ENCODE peak calls at places on chromosomes 4 and X, in nine cellular contexts. One of them, this sample, is unnamed.
A peak's percentile ranks its signal among the peaks of the same experiment; 100 is the strongest.

GRCh38 chrX:152897216-152898144 is at the start of gene ZNF185:
- DNase-seq in A549: peak; percentile 50
- DNase-seq in sigmoid colon: no peak
- DNase-seq in naive thymus-derived CD4-positive, alpha-beta T cell: no peak
- DNase-seq in WERI-Rb-1: no peak
- DNase-seq in mesendoderm: peak; percentile 92
- DNase-seq in H7: peak; percentile 94
- DNase-seq in skeletal muscle cell: no peak
- DNase-seq in mucosa of descending colon: peak; percentile 67
- DNase-seq in this sample: no peak

GRCh38 chr4:129246850-129247542 is 151.0 kb downstream of the C4orf33 start:
- DNase-seq in skeletal muscle cell: no peak
- DNase-seq in naive thymus-derived CD4-positive, alpha-beta T cell: no peak
- DNase-seq in A549: no peak
- DNase-seq in mucosa of descending colon: no peak
- DNase-seq in WERI-Rb-1: no peak
- DNase-seq in mesendoderm: no peak
- DNase-seq in sigmoid colon: no peak
- DNase-seq in H7: no peak
- DNase-seq in this sample: no peak

GRCh38 chr4:143986173-143986572 is 33.0 kb downstream of the GYPB start:
- DNase-seq in sigmoid colon: no peak
- DNase-seq in A549: no peak
- DNase-seq in WERI-Rb-1: no peak
- DNase-seq in naive thymus-derived CD4-positive, alpha-beta T cell: no peak
- DNase-seq in H7: no peak
- DNase-seq in mesendoderm: peak; percentile 18
- DNase-seq in skeletal muscle cell: no peak
- DNase-seq in mucosa of descending colon: no peak
- DNase-seq in this sample: no peak

GRCh38 chrX:130086414-130087207 is 23.7 kb downstream of the ELF4 start:
- DNase-seq in H7: peak; percentile 61
- DNase-seq in skeletal muscle cell: no peak
- DNase-seq in mesendoderm: no peak
- DNase-seq in A549: no peak
- DNase-seq in WERI-Rb-1: peak; percentile 55
- DNase-seq in sigmoid colon: no peak
- DNase-seq in naive thymus-derived CD4-positive, alpha-beta T cell: no peak
- DNase-seq in mucosa of descending colon: peak; percentile 80
- DNase-seq in this sample: peak; percentile 94

GRCh38 chrX:7088968-7089615 is 58.4 kb upstream of the STS start:
- DNase-seq in H7: peak; percentile 64
- DNase-seq in A549: no peak
- DNase-seq in skeletal muscle cell: no peak
- DNase-seq in sigmoid colon: no peak
- DNase-seq in naive thymus-derived CD4-positive, alpha-beta T cell: no peak
- DNase-seq in mucosa of descending colon: no peak
- DNase-seq in mesendoderm: peak; percentile 79
- DNase-seq in WERI-Rb-1: peak; percentile 69
- DNase-seq in this sample: peak; percentile 73

GRCh38 chr4:123821861-123822260 is 425.3 kb downstream of the SPRY1 start:
- DNase-seq in WERI-Rb-1: no peak
- DNase-seq in A549: peak; percentile 5
- DNase-seq in H7: no peak
- DNase-seq in mucosa of descending colon: no peak
- DNase-seq in skeletal muscle cell: peak; percentile 37
- DNase-seq in naive thymus-derived CD4-positive, alpha-beta T cell: no peak
- DNase-seq in sigmoid colon: no peak
- DNase-seq in mesendoderm: peak; percentile 83
- DNase-seq in this sample: no peak

GRCh38 chr4:88333741-88334405 is 44.8 kb upstream of the HERC6 start:
- DNase-seq in WERI-Rb-1: no peak
- DNase-seq in sigmoid colon: no peak
- DNase-seq in A549: no peak
- DNase-seq in skeletal muscle cell: peak; percentile 78
- DNase-seq in naive thymus-derived CD4-positive, alpha-beta T cell: no peak
- DNase-seq in mucosa of descending colon: no peak
- DNase-seq in H7: no peak
- DNase-seq in mesendoderm: no peak
- DNase-seq in this sample: no peak

GRCh38 chrX:143095841-143096240 is 70.1 kb downstream of the SPANXN4 start:
- DNase-seq in naive thymus-derived CD4-positive, alpha-beta T cell: no peak
- DNase-seq in mesendoderm: no peak
- DNase-seq in mucosa of descending colon: no peak
- DNase-seq in skeletal muscle cell: no peak
- DNase-seq in A549: no peak
- DNase-seq in sigmoid colon: no peak
- DNase-seq in WERI-Rb-1: no peak
- DNase-seq in H7: no peak
- DNase-seq in this sample: no peak

GRCh38 chrX:39814391-39814790 is 283.4 kb downstream of the BCOR start:
- DNase-seq in mucosa of descending colon: no peak
- DNase-seq in sigmoid colon: no peak
- DNase-seq in H7: peak; percentile 62
- DNase-seq in naive thymus-derived CD4-positive, alpha-beta T cell: no peak
- DNase-seq in WERI-Rb-1: peak; percentile 52
- DNase-seq in mesendoderm: no peak
- DNase-seq in A549: peak; percentile 38
- DNase-seq in skeletal muscle cell: no peak
- DNase-seq in this sample: peak; percentile 54

GRCh38 chr4:185384061-185384460 is 11.7 kb downstream of the LRP2BP start:
- DNase-seq in WERI-Rb-1: no peak
- DNase-seq in mucosa of descending colon: no peak
- DNase-seq in sigmoid colon: no peak
- DNase-seq in mesendoderm: no peak
- DNase-seq in A549: no peak
- DNase-seq in H7: no peak
- DNase-seq in naive thymus-derived CD4-positive, alpha-beta T cell: no peak
- DNase-seq in skeletal muscle cell: no peak
- DNase-seq in this sample: no peak

GRCh38 chr4:185382754-185383153 is 13.0 kb downstream of the LRP2BP start:
- DNase-seq in WERI-Rb-1: no peak
- DNase-seq in sigmoid colon: no peak
- DNase-seq in skeletal muscle cell: no peak
- DNase-seq in mucosa of descending colon: no peak
- DNase-seq in naive thymus-derived CD4-positive, alpha-beta T cell: no peak
- DNase-seq in A549: no peak
- DNase-seq in H7: no peak
- DNase-seq in mesendoderm: no peak
- DNase-seq in this sample: no peak

GRCh38 chr4:185387957-185388356 is 7.8 kb downstream of the LRP2BP start:
- DNase-seq in mucosa of descending colon: no peak
- DNase-seq in WERI-Rb-1: no peak
- DNase-seq in skeletal muscle cell: no peak
- DNase-seq in naive thymus-derived CD4-positive, alpha-beta T cell: no peak
- DNase-seq in sigmoid colon: no peak
- DNase-seq in A549: no peak
- DNase-seq in H7: no peak
- DNase-seq in mesendoderm: no peak
- DNase-seq in this sample: no peak

GRCh38 chr4:185383451-185383850 is 12.3 kb downstream of the LRP2BP start:
- DNase-seq in A549: no peak
- DNase-seq in H7: no peak
- DNase-seq in naive thymus-derived CD4-positive, alpha-beta T cell: no peak
- DNase-seq in mesendoderm: no peak
- DNase-seq in mucosa of descending colon: no peak
- DNase-seq in WERI-Rb-1: no peak
- DNase-seq in skeletal muscle cell: no peak
- DNase-seq in sigmoid colon: no peak
- DNase-seq in this sample: no peak

DNA sequence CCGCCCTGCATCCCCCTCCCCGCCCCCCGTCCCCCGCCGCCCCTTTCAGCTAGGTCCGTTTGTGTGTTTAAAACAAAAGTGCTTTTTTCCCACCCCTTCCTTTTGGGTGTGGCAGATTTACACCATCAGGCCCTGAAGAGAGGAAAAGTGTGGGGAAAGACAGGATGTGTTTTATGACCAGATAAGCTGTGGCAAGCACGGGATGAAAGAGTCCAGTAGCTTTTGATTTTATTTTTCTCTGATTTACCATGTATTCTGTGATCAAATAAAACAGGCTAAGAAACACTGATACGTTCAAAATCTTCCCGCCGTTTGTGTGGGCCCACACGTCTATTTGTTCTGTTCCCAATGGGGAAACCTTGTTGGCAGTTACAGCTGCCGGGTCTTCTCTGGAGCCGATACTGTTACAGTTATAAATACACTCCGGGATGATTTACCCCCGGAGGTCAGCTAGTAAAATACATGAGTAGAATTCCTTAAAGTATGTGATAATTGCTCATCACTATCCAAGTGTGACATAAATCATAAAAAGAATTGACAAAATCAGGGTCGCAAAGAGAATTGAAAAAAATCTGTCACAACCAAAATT is 10.8 kb downstream of the LRP2BP start:
- DNase-seq in mucosa of descending colon: no peak
- DNase-seq in WERI-Rb-1: no peak
- DNase-seq in mesendoderm: no peak
- DNase-seq in A549: no peak
- DNase-seq in H7: peak; percentile 27
- DNase-seq in skeletal muscle cell: no peak
- DNase-seq in naive thymus-derived CD4-positive, alpha-beta T cell: no peak
- DNase-seq in sigmoid colon: no peak
- DNase-seq in this sample: peak; percentile 96
- H3K4me3 ChIP-seq in mucosa of descending colon: no peak overlapping the region
- H3K4me3 ChIP-seq in WERI-Rb-1: no peak overlapping the region
- H3K4me3 ChIP-seq in mesendoderm: no peak overlapping the region
- H3K4me3 ChIP-seq in A549: no peak overlapping the region
- H3K4me3 ChIP-seq in H7: no peak overlapping the region
- H3K4me3 ChIP-seq in skeletal muscle cell: no peak overlapping the region
- H3K4me3 ChIP-seq in naive thymus-derived CD4-positive, alpha-beta T cell: no peak overlapping the region
- H3K4me3 ChIP-seq in sigmoid colon: no peak overlapping the region
- H3K4me3 ChIP-seq in this sample: peak overlapping the region; percentile 37

GRCh38 chrX:45232139-45232538 is 31.5 kb upstream of the DIPK2B start:
- DNase-seq in mucosa of descending colon: no peak
- DNase-seq in H7: no peak
- DNase-seq in WERI-Rb-1: no peak
- DNase-seq in sigmoid colon: no peak
- DNase-seq in skeletal muscle cell: no peak
- DNase-seq in mesendoderm: no peak
- DNase-seq in A549: no peak
- DNase-seq in naive thymus-derived CD4-positive, alpha-beta T cell: no peak
- DNase-seq in this sample: peak; percentile 26
- H3K4me3 ChIP-seq in mucosa of descending colon: no peak overlapping the region
- H3K4me3 ChIP-seq in H7: no peak overlapping the region
- H3K4me3 ChIP-seq in WERI-Rb-1: no peak overlapping the region
- H3K4me3 ChIP-seq in sigmoid colon: no peak overlapping the region
- H3K4me3 ChIP-seq in skeletal muscle cell: no peak overlapping the region
- H3K4me3 ChIP-seq in mesendoderm: no peak overlapping the region
- H3K4me3 ChIP-seq in A549: no peak overlapping the region
- H3K4me3 ChIP-seq in naive thymus-derived CD4-positive, alpha-beta T cell: no peak overlapping the region
- H3K4me3 ChIP-seq in this sample: no peak overlapping the region

GRCh38 chrX:154083134-154083517 is 14.4 kb downstream of the MECP2 start:
- DNase-seq in A549: no peak
- DNase-seq in H7: no peak
- DNase-seq in naive thymus-derived CD4-positive, alpha-beta T cell: no peak
- DNase-seq in mesendoderm: no peak
- DNase-seq in mucosa of descending colon: no peak
- DNase-seq in WERI-Rb-1: no peak
- DNase-seq in sigmoid colon: no peak
- DNase-seq in skeletal muscle cell: no peak
- DNase-seq in this sample: no peak

GRCh38 chrX:154084449-154085300 is 12.8 kb downstream of the MECP2 start:
- DNase-seq in sigmoid colon: no peak
- DNase-seq in WERI-Rb-1: no peak
- DNase-seq in naive thymus-derived CD4-positive, alpha-beta T cell: no peak
- DNase-seq in H7: no peak
- DNase-seq in skeletal muscle cell: no peak
- DNase-seq in mucosa of descending colon: no peak
- DNase-seq in A549: no peak
- DNase-seq in mesendoderm: no peak
- DNase-seq in this sample: no peak

DNA sequence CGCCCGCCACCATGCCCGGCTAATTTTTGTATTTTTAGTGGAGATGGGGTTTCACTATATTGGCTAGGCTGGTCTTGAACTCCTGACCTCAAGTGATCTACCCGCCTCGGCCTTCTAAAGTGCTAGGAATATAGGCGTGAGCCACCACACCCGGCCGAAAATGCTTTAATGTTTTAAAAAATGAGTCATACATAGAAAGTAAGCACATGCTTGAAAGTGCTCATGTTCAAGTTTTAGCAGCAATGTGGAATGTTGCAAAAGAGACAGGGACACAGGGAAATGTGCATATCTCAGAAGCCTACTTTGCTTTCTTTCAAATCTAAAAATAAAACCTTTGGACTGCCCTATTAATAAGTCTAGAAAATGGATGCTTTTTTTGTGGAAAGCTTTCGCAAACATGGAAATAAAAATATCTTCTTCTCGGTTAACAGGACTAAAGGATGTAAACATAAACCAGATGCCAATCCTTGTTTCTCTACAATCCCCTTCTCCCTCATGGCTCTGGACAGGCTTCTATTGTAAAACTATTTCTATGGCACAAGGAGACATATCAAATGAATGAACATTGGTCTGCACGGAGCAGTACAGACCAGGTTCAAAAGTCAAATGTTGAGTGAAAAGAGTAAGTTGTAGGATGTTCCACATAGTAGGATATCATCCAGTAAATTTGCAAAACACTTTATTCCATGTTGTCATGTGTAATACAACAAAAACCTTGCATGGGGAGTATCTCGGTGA is 15.0 kb downstream of the MECP2 start:
- DNase-seq in A549: peak; percentile 30
- DNase-seq in naive thymus-derived CD4-positive, alpha-beta T cell: no peak
- DNase-seq in WERI-Rb-1: no peak
- DNase-seq in mucosa of descending colon: no peak
- DNase-seq in H7: no peak
- DNase-seq in sigmoid colon: no peak
- DNase-seq in mesendoderm: no peak
- DNase-seq in skeletal muscle cell: no peak
- DNase-seq in this sample: no peak
- H3K4me3 ChIP-seq in A549: no peak overlapping the region
- H3K4me3 ChIP-seq in naive thymus-derived CD4-positive, alpha-beta T cell: no peak overlapping the region
- H3K4me3 ChIP-seq in WERI-Rb-1: no peak overlapping the region
- H3K4me3 ChIP-seq in mucosa of descending colon: no peak overlapping the region
- H3K4me3 ChIP-seq in H7: no peak overlapping the region
- H3K4me3 ChIP-seq in sigmoid colon: no peak overlapping the region
- H3K4me3 ChIP-seq in mesendoderm: no peak overlapping the region
- H3K4me3 ChIP-seq in skeletal muscle cell: no peak overlapping the region
- H3K4me3 ChIP-seq in this sample: no peak overlapping the region

DNA sequence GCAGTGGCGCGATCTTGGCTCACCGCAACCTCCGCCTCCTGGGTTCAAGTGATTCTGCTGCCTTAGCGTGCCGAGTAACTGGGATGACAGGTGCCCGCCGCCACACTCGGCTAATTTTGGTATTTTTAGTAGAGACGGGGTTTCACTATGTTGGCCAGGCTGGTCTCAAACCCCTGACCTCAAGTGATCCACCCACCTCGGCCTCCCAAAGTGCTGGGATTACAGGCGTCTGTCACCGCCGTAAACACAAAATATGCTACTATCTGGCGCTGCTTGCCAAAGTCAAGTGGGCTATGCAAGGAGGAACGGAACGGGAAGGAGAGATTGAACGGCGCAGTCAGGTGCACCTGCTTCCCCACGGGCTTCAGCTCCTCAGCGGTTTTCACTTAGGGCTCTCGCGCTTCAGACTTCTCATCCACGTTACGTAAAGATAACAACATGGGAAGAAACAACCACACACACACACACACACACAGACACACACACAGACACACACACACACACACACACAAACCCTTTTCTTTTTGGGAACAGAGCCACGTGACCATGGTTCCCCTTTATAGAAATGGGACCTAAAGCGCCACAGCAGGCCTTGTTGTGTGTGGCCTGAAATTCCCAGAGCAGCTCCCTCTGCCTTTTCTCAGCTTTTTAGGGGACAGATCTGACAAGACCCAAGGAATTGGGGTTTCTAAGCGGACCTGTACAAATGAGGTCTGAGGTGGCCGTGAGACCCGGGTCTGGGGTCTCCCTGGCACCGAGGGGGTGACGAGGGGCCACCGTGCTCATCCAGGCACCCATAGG is 1.5 kb downstream of the P2RY8 start:
- DNase-seq in naive thymus-derived CD4-positive, alpha-beta T cell: no peak
- DNase-seq in skeletal muscle cell: no peak
- DNase-seq in H7: no peak
- DNase-seq in WERI-Rb-1: no peak
- DNase-seq in sigmoid colon: no peak
- DNase-seq in A549: no peak
- DNase-seq in mesendoderm: no peak
- DNase-seq in mucosa of descending colon: no peak
- DNase-seq in this sample: peak; percentile 49
- H3K4me3 ChIP-seq in naive thymus-derived CD4-positive, alpha-beta T cell: peak overlapping the region; percentile 81
- H3K4me3 ChIP-seq in skeletal muscle cell: no peak overlapping the region
- H3K4me3 ChIP-seq in H7: no peak overlapping the region
- H3K4me3 ChIP-seq in WERI-Rb-1: no peak overlapping the region
- H3K4me3 ChIP-seq in sigmoid colon: peak overlapping the region; percentile 21
- H3K4me3 ChIP-seq in A549: no peak overlapping the region
- H3K4me3 ChIP-seq in mesendoderm: no peak overlapping the region
- H3K4me3 ChIP-seq in mucosa of descending colon: no peak overlapping the region
- H3K4me3 ChIP-seq in this sample: peak overlapping the region; percentile 98

This sample was measured in Jurkat, Clone E6-1.